ENCODE peak calls at places on chromosomes 1 and 21, in ten cellular contexts. S, C, V, E, U, Q, H, K, I and F are unnamed samples.

GRCh38 chr1:17668195-17668594 is 86.9 kb upstream of the ACTL8 start:
- DNase-seq in S (no peak), C (no peak), V (no peak), E (no peak), U (no peak), Q (no peak), H (no peak), K (no peak), I (no peak), F (no peak)

GRCh38 chr1:200415693-200416593 is 6.1 kb upstream of the ZNF281 start:
- DNase-seq in S (no peak), C (no peak), V (peak), E (peak), U (peak), Q (no peak), H (peak), K (no peak), I (no peak), F (no peak)

GRCh38 chr1:10451286-10451685 is 1.5 kb downstream of the CORT start:
- DNase-seq in S (no peak), C (no peak), V (peak), E (peak), U (no peak), Q (no peak), H (no peak), K (no peak), I (no peak), F (no peak)

GRCh38 chr21:14587266-14587665 is 41.2 kb upstream of the SAMSN1 start:
- DNase-seq in S (no peak), C (no peak), V (no peak), E (no peak), U (no peak), Q (no peak), H (no peak), K (no peak), I (no peak), F (no peak)

GRCh38 chr1:4509206-4509605 is 145.2 kb upstream of the AJAP1 start:
- DNase-seq in S (no peak), C (no peak), V (no peak), E (no peak), U (no peak), Q (no peak), H (no peak), K (no peak), I (no peak), F (no peak)

GRCh38 chr1:204493145-204493881 is 1.3 kb downstream of the PIK3C2B start:
- DNase-seq in S (no peak), C (no peak), V (peak), E (peak), U (no peak), Q (peak), H (peak), K (peak), I (no peak), F (no peak)

GRCh38 chr1:178192686-178193085 is 98.8 kb downstream of the RASAL2 start:
- DNase-seq in S (no peak), C (no peak), V (peak), E (peak), U (peak), Q (no peak), H (peak), K (peak), I (no peak), F (no peak)

GRCh38 chr1:228530951-228531731 is 44.0 kb downstream of the RNF187 start:
- DNase-seq in S (no peak), C (no peak), V (no peak), E (no peak), U (no peak), Q (no peak), H (no peak), K (no peak), I (no peak), F (no peak)

GRCh38 chr1:27298632-27299384 is 23.2 kb upstream of the TMEM222 start:
- DNase-seq in S (no peak), C (no peak), V (no peak), E (no peak), U (no peak), Q (no peak), H (no peak), K (no peak), I (no peak), F (no peak)

GRCh38 chr1:70486676-70487470 is 75.8 kb downstream of the CTH start:
- DNase-seq in S (no peak), C (no peak), V (peak), E (peak), U (peak), Q (no peak), H (peak), K (no peak), I (no peak), F (no peak)